ENCODE peak calls at places on chromosomes 1 and 21, in eight cellular contexts. Y is stomach, J is breast epithelium, Q is Panc1, X is H1, P is GM23338, Z is spleen, S is endothelial cell of umbilical vein. G is an unnamed sample.

GRCh38 chr21:34807146-34807880 is 138.5 kb downstream of the CLIC6 start:
- DNase-seq in Y (no peak), J (no peak), Q (peak; percentile 80), X (no peak), P (no peak), Z (no peak), S (peak; percentile 94), G (no peak)

GRCh38 chr1:1875932-1876331 is 15.0 kb downstream of the GNB1 start:
- DNase-seq in Y (no peak), J (no peak), Q (no peak), X (no peak), P (no peak), Z (peak; percentile 20), S (no peak), G (no peak)

GRCh38 chr1:167713330-167714081 is 8.3 kb upstream of the MPZL1 start:
- DNase-seq in Y (no peak), J (no peak), Q (no peak), X (no peak), P (peak; percentile 62), Z (peak; percentile 86), S (peak; percentile 35), G (peak; percentile 77)

GRCh38 chr1:227905573-227906487 is 41.9 kb downstream of the WNT9A start:
- DNase-seq in Y (no peak), J (no peak), Q (no peak), X (no peak), P (no peak), Z (no peak), S (no peak), G (no peak)

GRCh38 chr1:182984621-182985020 is 31.7 kb upstream of the SHCBP1L start:
- DNase-seq in Y (no peak), J (no peak), Q (no peak), X (no peak), P (no peak), Z (no peak), S (no peak), G (no peak)

GRCh38 chr1:67441739-67442286 is 11.6 kb upstream of the SERBP1 start:
- DNase-seq in Y (no peak), J (no peak), Q (no peak), X (no peak), P (no peak), Z (no peak), S (no peak), G (no peak)

GRCh38 chr1:6000444-6001288 is 8.4 kb upstream of the NPHP4 start:
- DNase-seq in Y (no peak), J (no peak), Q (no peak), X (no peak), P (no peak), Z (peak; percentile 62), S (no peak), G (peak; percentile 52)

GRCh38 chr1:153478692-153479618 is 18.5 kb upstream of the S100A7 start:
- DNase-seq in Y (no peak), J (no peak), Q (no peak), X (no peak), P (no peak), Z (no peak), S (no peak), G (no peak)

GRCh38 chr1:196433000-196433399 is 175.2 kb downstream of the KCNT2 start:
- DNase-seq in Y (no peak), J (no peak), Q (no peak), X (no peak), P (no peak), Z (no peak), S (no peak), G (no peak)

GRCh38 chr21:36839123-36839522 is 127.3 kb downstream of the HLCS start:
- DNase-seq in Y (no peak), J (no peak), Q (no peak), X (no peak), P (no peak), Z (no peak), S (no peak), G (no peak)

GRCh38 chr1:213357403-213357802 is 306.4 kb downstream of the RPS6KC1 start:
- DNase-seq in Y (no peak), J (no peak), Q (no peak), X (no peak), P (no peak), Z (no peak), S (no peak), G (no peak)

GRCh38 chr1:154869351-154870116 is 547 bp downstream of the KCNN3 start:
- DNase-seq in Y (no peak), J (no peak), Q (no peak), X (no peak), P (no peak), Z (no peak), S (peak; percentile 62), G (peak; percentile 81)

GRCh38 chr1:83796409-83796808 is 202.5 kb downstream of the TTLL7 start:
- DNase-seq in Y (no peak), J (no peak), Q (no peak), X (no peak), P (peak; percentile 59), Z (no peak), S (no peak), G (no peak)

DNA sequence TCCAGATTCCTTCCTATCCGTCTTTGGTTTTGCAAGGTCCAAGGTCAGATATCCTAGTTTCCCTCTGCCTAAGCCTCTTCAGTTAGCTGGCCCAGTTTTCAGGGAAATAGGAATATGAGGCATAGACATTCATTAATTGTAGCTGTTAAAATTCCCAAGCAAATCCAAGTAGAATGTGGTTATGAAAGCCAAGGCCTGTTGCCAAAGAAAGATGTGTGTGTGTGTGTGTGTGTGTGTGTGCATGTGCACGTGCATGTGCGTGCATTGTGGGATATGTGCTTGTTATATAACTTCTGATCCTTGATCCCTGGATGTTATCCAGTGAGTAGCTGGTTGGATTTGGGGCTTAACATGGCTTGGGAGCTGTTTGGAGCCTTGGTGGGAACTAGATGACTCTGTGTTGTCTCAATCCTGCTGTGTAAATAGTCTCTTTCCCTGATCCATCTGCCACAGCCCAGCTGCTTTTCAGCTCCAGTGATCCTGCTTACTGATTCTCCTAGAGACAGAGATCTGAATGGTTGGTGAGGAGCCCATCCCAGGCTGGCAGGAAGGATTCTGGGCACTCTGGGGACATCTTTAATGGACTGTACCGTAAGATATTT is 70.6 kb upstream of the GCLM start:
- DNase-seq in Y (no peak), J (peak; percentile 44), Q (no peak), X (no peak), P (no peak), Z (no peak), S (peak; percentile 18), G (peak; percentile 80)
- TF ChIP-seq POLR2AphosphoS5 in Y (peak; percentile 64), J (no peak), Q (no peak), X (no peak), P (no peak), Z (no peak), S (no peak), G (peak; percentile 28)

DNA sequence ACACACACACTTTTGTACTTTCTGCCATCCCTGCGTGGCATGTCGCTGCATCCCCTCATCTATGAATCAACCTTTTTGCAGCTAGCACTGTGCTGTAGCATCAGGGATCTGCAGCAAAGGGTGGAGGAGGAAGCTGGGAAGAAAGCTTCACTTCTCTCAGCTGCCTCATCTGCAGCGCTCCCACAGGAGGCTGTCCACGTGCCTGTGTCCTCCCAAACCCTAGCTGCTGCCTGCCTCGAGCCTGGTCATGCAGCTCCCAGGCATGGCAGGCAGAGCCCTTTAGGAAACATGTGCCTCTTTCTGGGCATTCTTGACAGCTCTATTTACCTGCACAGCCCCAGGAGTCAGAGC is 262.1 kb upstream of the SGIP1 start:
- DNase-seq in Y (no peak), J (no peak), Q (no peak), X (no peak), P (no peak), Z (peak; percentile 75), S (no peak), G (peak; percentile 78)
- H3K4me3 ChIP-seq in Y (no peak overlapping the region), J (no peak overlapping the region), Q (no peak overlapping the region), X (no peak overlapping the region), P (no peak overlapping the region), Z (no peak overlapping the region), S (no peak overlapping the region), G (peak overlapping the region; percentile 26)

GRCh38 chr1:40701684-40702083 is 10.2 kb downstream of the NFYC start:
- DNase-seq in Y (no peak), J (no peak), Q (no peak), X (no peak), P (no peak), Z (no peak), S (no peak), G (no peak)

GRCh38 chr1:40703316-40703715 is 11.8 kb downstream of the NFYC start:
- DNase-seq in Y (no peak), J (no peak), Q (no peak), X (no peak), P (no peak), Z (no peak), S (peak; percentile 20), G (no peak)

GRCh38 chr1:40697436-40697835 is 5.9 kb downstream of the NFYC start:
- DNase-seq in Y (no peak), J (no peak), Q (no peak), X (no peak), P (no peak), Z (no peak), S (no peak), G (no peak)

GRCh38 chr1:40696294-40696693 is 4.8 kb downstream of the NFYC start:
- DNase-seq in Y (no peak), J (no peak), Q (no peak), X (no peak), P (peak; percentile 44), Z (no peak), S (no peak), G (no peak)

GRCh38 chr1:40699787-40700186 is 8.3 kb downstream of the NFYC start:
- DNase-seq in Y (no peak), J (no peak), Q (no peak), X (no peak), P (no peak), Z (no peak), S (no peak), G (no peak)
- TF ChIP-seq POLR2AphosphoS5 in Y (no peak), J (no peak), Q (no peak), X (no peak), P (no peak), Z (no peak), S (no peak), G (no peak)

GRCh38 chr1:45550401-45551305 is at the start of gene AKR1A1:
- DNase-seq in Y (peak; percentile 92), J (peak; percentile 88), Q (peak; percentile 80), X (peak; percentile 78), P (peak; percentile 95), Z (peak; percentile 98), S (peak; percentile 90), G (peak; percentile 91)

GRCh38 chr1:45551684-45552083 is 1.1 kb downstream of the AKR1A1 start:
- DNase-seq in Y (no peak), J (no peak), Q (no peak), X (no peak), P (no peak), Z (no peak), S (no peak), G (no peak)

GRCh38 chr1:45554198-45554597 is 3.6 kb downstream of the AKR1A1 start:
- DNase-seq in Y (no peak), J (no peak), Q (no peak), X (no peak), P (no peak), Z (no peak), S (no peak), G (no peak)

GRCh38 chr1:45557422-45557944 is 6.9 kb downstream of the AKR1A1 start:
- DNase-seq in Y (peak; percentile 79), J (no peak), Q (no peak), X (no peak), P (no peak), Z (no peak), S (no peak), G (no peak)

DNA sequence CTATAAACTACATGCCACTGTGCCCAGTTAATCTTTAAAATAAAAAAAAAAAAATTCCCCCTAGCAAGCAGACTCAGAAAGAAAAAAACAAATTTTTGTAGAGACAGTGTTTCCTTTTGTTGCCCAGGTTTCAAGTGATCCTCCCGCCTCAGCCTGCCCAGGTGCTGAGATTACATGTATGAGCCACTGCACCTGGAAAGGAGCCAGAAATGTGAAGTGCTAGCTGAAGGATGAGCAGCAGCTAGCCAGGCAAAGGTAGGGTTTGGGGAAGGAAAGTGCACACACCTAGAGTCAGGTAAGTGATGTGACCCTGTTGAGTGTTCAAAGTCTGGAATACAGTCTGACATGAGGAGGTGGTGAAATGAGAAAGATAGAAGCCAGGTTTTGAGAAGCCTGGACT is 1.7 kb downstream of the AKR1A1 start:
- DNase-seq in Y (peak; percentile 66), J (peak; percentile 48), Q (no peak), X (no peak), P (no peak), Z (no peak), S (no peak), G (peak; percentile 67)
- H3K4me3 ChIP-seq in Y (no peak overlapping the region), J (no peak overlapping the region), Q (peak overlapping the region; percentile 90), X (no peak overlapping the region), P (peak overlapping the region; percentile 84), Z (no peak overlapping the region), S (no peak overlapping the region), G (no peak overlapping the region)

G was measured in sigmoid colon.